ENCODE peak calls at places on chromosomes 7 and 10, in four cellular contexts. One of them, this sample, is unnamed.

GRCh38 chr7:106313966-106314365 is 29.2 kb upstream of the NAMPT start:
- DNase-seq in PC-3: no peak
- DNase-seq in sigmoid colon: no peak
- DNase-seq in amygdala: no peak
- DNase-seq in this sample: peak

GRCh38 chr10:18759575-18759974 is 100.3 kb downstream of the ARL5B start:
- DNase-seq in PC-3: peak
- DNase-seq in sigmoid colon: no peak
- DNase-seq in amygdala: no peak
- DNase-seq in this sample: no peak

GRCh38 chr7:156621628-156622027 is 18.9 kb upstream of the RNF32 start:
- DNase-seq in PC-3: peak
- DNase-seq in sigmoid colon: no peak
- DNase-seq in amygdala: no peak
- DNase-seq in this sample: no peak

GRCh38 chr7:130960208-130960988 is 226.4 kb upstream of the KLF14 start:
- DNase-seq in PC-3: peak
- DNase-seq in sigmoid colon: no peak
- DNase-seq in amygdala: no peak
- DNase-seq in this sample: peak

GRCh38 chr7:84228526-84228925 is 33.9 kb upstream of the SEMA3A start:
- DNase-seq in PC-3: no peak
- DNase-seq in sigmoid colon: no peak
- DNase-seq in amygdala: no peak
- DNase-seq in this sample: no peak

GRCh38 chr10:61897671-61898434 is 3.6 kb upstream of the ARID5B start:
- DNase-seq in PC-3: peak
- DNase-seq in sigmoid colon: peak
- DNase-seq in amygdala: peak
- DNase-seq in this sample: no peak

GRCh38 chr7:102291056-102291915 is 4.6 kb downstream of the SH2B2 start:
- DNase-seq in PC-3: no peak
- DNase-seq in sigmoid colon: no peak
- DNase-seq in amygdala: no peak
- DNase-seq in this sample: no peak

GRCh38 chr10:131081386-131081785 is 230.1 kb downstream of the TCERG1L start:
- DNase-seq in PC-3: no peak
- DNase-seq in sigmoid colon: peak
- DNase-seq in amygdala: no peak
- DNase-seq in this sample: no peak

GRCh38 chr10:74032900-74033655 is 35.2 kb downstream of the VCL start:
- DNase-seq in PC-3: peak
- DNase-seq in sigmoid colon: no peak
- DNase-seq in amygdala: no peak
- DNase-seq in this sample: no peak

GRCh38 chr7:93992423-93993110 is 11.6 kb downstream of the BET1 start:
- DNase-seq in PC-3: no peak
- DNase-seq in sigmoid colon: no peak
- DNase-seq in amygdala: no peak
- DNase-seq in this sample: no peak

GRCh38 chr10:91391915-91392314 is 18.2 kb upstream of the HECTD2 start:
- DNase-seq in PC-3: no peak
- DNase-seq in sigmoid colon: no peak
- DNase-seq in amygdala: no peak
- DNase-seq in this sample: no peak

GRCh38 chr7:4960363-4960762 is 1.4 kb upstream of the MMD2 start:
- DNase-seq in PC-3: no peak
- DNase-seq in sigmoid colon: no peak
- DNase-seq in amygdala: no peak
- DNase-seq in this sample: no peak

This sample was measured in HL-60.